ENCODE peak calls at places on chromosomes 13 and 19, in six cellular contexts. R is SW 1271; P is ELR; T is NCI-H446; A is stimulated activated CD4-positive, alpha-beta T cell treated with anti-CD3 and anti-CD28 coated beads, TNF-alpha, amount 100 ng/mL, for 24 hours; C is GOT3. I is an unnamed sample.

GRCh38 chr19:17999685-18000479 is 8.1 kb upstream of the ARRDC2 start:
- DNase-seq in A (no peak), C (no peak), P (no peak), R (no peak), T (no peak), I (no peak)

GRCh38 chr13:45536224-45536623 is 71.5 kb downstream of the COG3 start:
- DNase-seq in P (no peak), A (no peak), T (no peak), R (no peak), C (no peak), I (no peak)

GRCh38 chr13:24130134-24130792 is 30.3 kb upstream of the SPATA13 start:
- DNase-seq in A (no peak), C (no peak), P (no peak), R (no peak), T (no peak), I (peak)

GRCh38 chr19:27861411-27861975 is 1351.5 kb downstream of the UQCRFS1 start:
- DNase-seq in P (no peak), T (no peak), R (no peak), A (no peak), C (no peak), I (no peak)

GRCh38 chr19:39408392-39409206 is 2.0 kb downstream of the ZFP36 start:
- DNase-seq in C (no peak), R (no peak), P (peak), T (no peak), A (no peak), I (no peak)

GRCh38 chr19:41302624-41303351 is 7.2 kb upstream of the CCDC97 start:
- DNase-seq in A (peak), T (no peak), C (no peak), P (no peak), R (no peak), I (no peak)

GRCh38 chr19:38921420-38922274 is 8.9 kb downstream of the SARS2 start:
- DNase-seq in T (no peak), A (no peak), P (no peak), R (no peak), C (no peak), I (no peak)

GRCh38 chr13:100788540-100788939 is 113.9 kb upstream of the TMTC4 start:
- DNase-seq in C (no peak), T (no peak), A (no peak), P (no peak), R (no peak), I (no peak)

GRCh38 chr13:99124695-99125334 is 75.8 kb upstream of the UBAC2 start:
- DNase-seq in P (peak), A (no peak), C (no peak), R (peak), T (no peak), I (no peak)